ENCODE peak calls at places on chromosomes 1 and 21, in five cellular contexts. W is psoas muscle, K is H9, N is RWPE2, V is foreskin fibroblast. H is an unnamed sample.

GRCh38 chr1:228650141-228650540 is 85.1 kb upstream of the RHOU start:
- DNase-seq in V (no peak), W (peak; percentile 43), K (peak; percentile 85), N (no peak), H (no peak)

GRCh38 chr1:234608026-234608719 is 1.8 kb downstream of the IRF2BP2 start:
- DNase-seq in K (peak; percentile 51), N (peak; percentile 78), W (peak; percentile 86), V (peak; percentile 94), H (peak; percentile 87)

GRCh38 chr1:185813401-185813979 is 79.3 kb downstream of the HMCN1 start:
- DNase-seq in N (no peak), V (peak; percentile 77), K (no peak), W (no peak), H (peak; percentile 46)

GRCh38 chr1:223717695-223718363 is 5.5 kb downstream of the CAPN2 start:
- DNase-seq in V (no peak), W (no peak), K (no peak), N (no peak), H (no peak)

GRCh38 chr1:55592122-55592521 is 377.0 kb upstream of the USP24 start:
- DNase-seq in K (no peak), W (no peak), V (no peak), N (no peak), H (no peak)

GRCh38 chr21:32020551-32020950 is 147.7 kb downstream of the HUNK start:
- DNase-seq in W (no peak), N (no peak), K (no peak), V (no peak), H (no peak)

GRCh38 chr1:14999441-14999840 is 154.1 kb upstream of the TMEM51 start:
- DNase-seq in N (no peak), V (no peak), K (no peak), W (no peak), H (no peak)

GRCh38 chr1:151157067-151157531 is 650 bp downstream of the TNFAIP8L2 start:
- DNase-seq in W (no peak), N (no peak), K (no peak), V (no peak), H (no peak)

GRCh38 chr21:37790905-37791304 is 125.4 kb downstream of the KCNJ6 start:
- DNase-seq in V (no peak), W (no peak), K (no peak), N (no peak), H (no peak)

GRCh38 chr21:42614391-42614790 is 39.0 kb upstream of the PDE9A start:
- DNase-seq in V (no peak), K (no peak), N (peak; percentile 26), W (no peak), H (no peak)

GRCh38 chr1:219555802-219556201 is 57.1 kb downstream of the ZC3H11B start:
- DNase-seq in W (no peak), V (peak; percentile 79), K (no peak), N (no peak), H (no peak)

GRCh38 chr1:30725450-30726095 is 2.2 kb upstream of the MATN1 start:
- DNase-seq in K (no peak), V (no peak), W (no peak), N (no peak), H (no peak)

GRCh38 chr1:6911974-6912373 is 126.7 kb downstream of the CAMTA1 start:
- DNase-seq in N (no peak), K (no peak), V (peak; percentile 35), W (no peak), H (no peak)

GRCh38 chr1:92845908-92846307 is 14.1 kb downstream of the RPL5 start:
- DNase-seq in W (no peak), V (no peak), N (no peak), K (no peak), H (no peak)

GRCh38 chr1:197859024-197859423 is 43.4 kb upstream of the C1orf53 start:
- DNase-seq in K (no peak), N (no peak), V (no peak), W (no peak), H (no peak)

GRCh38 chr1:74197255-74197654 is 721 bp downstream of the LRRIQ3 start:
- DNase-seq in N (no peak), W (no peak), K (no peak), V (no peak), H (no peak)

GRCh38 chr1:28766532-28767183 is 29.9 kb downstream of the YTHDF2 start:
- DNase-seq in W (no peak), K (no peak), V (no peak), N (no peak), H (no peak)

GRCh38 chr1:217982711-217983405 is 302.2 kb upstream of the RRP15 start:
- DNase-seq in N (no peak), W (peak; percentile 39), V (no peak), K (no peak), H (no peak)

GRCh38 chr1:41200728-41201127 is 41.4 kb downstream of the SCMH1 start:
- DNase-seq in K (no peak), N (no peak), V (no peak), W (no peak), H (no peak)

GRCh38 chr1:225710804-225711203 is 57.9 kb upstream of the ENAH start:
- DNase-seq in N (peak; percentile 34), W (no peak), V (no peak), K (no peak), H (peak; percentile 63)

GRCh38 chr21:32347887-32348450 is 44.8 kb downstream of the URB1 start:
- DNase-seq in W (no peak), V (no peak), K (no peak), N (no peak), H (no peak)